ENCODE peak calls at places on chromosomes 1 and 21, in six cellular contexts. R is left ventricle myocardium inferior, W is tibial nerve, V is HepG2, L is HEK293T, K is NCI-H1105. I is an unnamed sample.

GRCh38 chr1:217018648-217019047 is 295.4 kb upstream of the ESRRG start:
- DNase-seq in K (no peak), W (no peak), V (no peak), R (no peak), L (no peak), I (no peak)

GRCh38 chr1:61377242-61377958 is 295.0 kb downstream of the NFIA start:
- DNase-seq in V (no peak), L (no peak), R (no peak), K (no peak), W (no peak), I (no peak)

GRCh38 chr1:104592926-104593325 is 843.2 kb downstream of the AMY1C start:
- DNase-seq in R (no peak), V (no peak), K (no peak), W (no peak), L (no peak), I (no peak)

GRCh38 chr1:3067671-3068399 is 1.2 kb upstream of the PRDM16 start:
- DNase-seq in K (no peak), L (no peak), V (no peak), R (peak; percentile 20), W (no peak), I (no peak)

GRCh38 chr1:192601145-192602048 is 25.8 kb downstream of the RGS1 start:
- DNase-seq in L (no peak), W (no peak), V (no peak), R (no peak), K (no peak), I (no peak)

GRCh38 chr1:172352435-172352834 is 68.0 kb upstream of the C1orf105 start:
- DNase-seq in R (no peak), W (no peak), V (no peak), L (no peak), K (no peak), I (no peak)

GRCh38 chr1:156153362-156153761 is at the start of gene SEMA4A:
- DNase-seq in L (no peak), R (no peak), V (no peak), W (no peak), K (no peak), I (no peak)

GRCh38 chr1:172537827-172538391 is 5.0 kb downstream of the SUCO start:
- DNase-seq in K (no peak), R (no peak), V (no peak), W (no peak), L (no peak), I (no peak)

GRCh38 chr1:156838972-156839371 is 19.9 kb downstream of the INSRR start:
- DNase-seq in W (peak; percentile 50), V (no peak), R (no peak), K (no peak), L (peak; percentile 86), I (peak; percentile 41)

GRCh38 chr1:30410153-30410851 is 313.1 kb downstream of the MATN1 start:
- DNase-seq in K (no peak), L (no peak), R (no peak), W (peak; percentile 1), V (no peak), I (no peak)

GRCh38 chr1:203290261-203291089 is 14.8 kb upstream of the BTG2 start:
- DNase-seq in K (peak; percentile 97), L (peak; percentile 87), V (peak; percentile 53), W (peak; percentile 93), R (peak; percentile 94), I (no peak)

GRCh38 chr1:18764362-18764761 is 95.1 kb downstream of the TAS1R2 start:
- DNase-seq in R (no peak), W (no peak), L (no peak), V (no peak), K (no peak), I (no peak)

GRCh38 chr1:3378411-3379208 is 75.9 kb upstream of the ARHGEF16 start:
- DNase-seq in R (no peak), V (no peak), K (no peak), L (no peak), W (no peak), I (no peak)

GRCh38 chr21:44837537-44837936 is 19.7 kb upstream of the SUMO3 start:
- DNase-seq in V (no peak), L (no peak), R (no peak), K (no peak), W (no peak), I (no peak)

GRCh38 chr1:53121319-53122172 is 20.9 kb downstream of the SLC1A7 start:
- DNase-seq in V (peak; percentile 83), R (peak; percentile 69), K (peak; percentile 26), L (no peak), W (peak; percentile 36), I (peak; percentile 53)